ENCODE peak calls at places on chromosomes 3 and 15, in four cellular contexts. X is A549, S is IMR-90, N is K562. T is an unnamed sample.

GRCh38 chr3:21345577-21345976 is 405.4 kb downstream of the ZNF385D start:
- DNase-seq in N (no peak), S (no peak), X (no peak), T (no peak)

GRCh38 chr3:184821034-184821433 is 9.1 kb downstream of the VPS8 start:
- DNase-seq in X (no peak), N (no peak), S (no peak), T (no peak)

GRCh38 chr3:177606891-177607290 is 409.6 kb upstream of the TBL1XR1 start:
- DNase-seq in X (no peak), S (no peak), N (no peak), T (no peak)

GRCh38 chr15:73361331-73361730 is 7.4 kb downstream of the HCN4 start:
- DNase-seq in X (no peak), N (no peak), S (no peak), T (no peak)

GRCh38 chr15:41546846-41547786 is 3.1 kb upstream of the RPAP1 start:
- DNase-seq in N (no peak), S (peak), X (peak), T (no peak)

GRCh38 chr3:138848696-138849095 is 14.0 kb upstream of the PIK3CB start:
- DNase-seq in N (no peak), S (no peak), X (no peak), T (no peak)

GRCh38 chr15:57356178-57356577 is 20.1 kb upstream of the CGNL1 start:
- DNase-seq in S (no peak), N (no peak), X (no peak), T (no peak)

GRCh38 chr15:69812881-69813280 is 284.8 kb downstream of the TLE3 start:
- DNase-seq in N (peak), X (no peak), S (no peak), T (no peak)

GRCh38 chr3:46519952-46520351 is 22.2 kb downstream of the RTP3 start:
- DNase-seq in N (no peak), S (no peak), X (no peak), T (no peak)

GRCh38 chr3:42651248-42652091 is 2.0 kb upstream of the ZBTB47 start:
- DNase-seq in S (peak), N (no peak), X (no peak), T (no peak)

GRCh38 chr3:47008258-47008671 is 28.8 kb downstream of the NBEAL2 start:
- DNase-seq in N (no peak), X (no peak), S (no peak), T (no peak)

GRCh38 chr15:62163847-62164499 is 1.1 kb downstream of the C2CD4B start:
- DNase-seq in N (no peak), X (peak), S (no peak), T (no peak)

GRCh38 chr3:179882322-179882721 is 154.4 kb downstream of the PEX5L start:
- DNase-seq in S (no peak), X (no peak), N (no peak), T (peak)

GRCh38 chr15:45157056-45157455 is 27.3 kb downstream of the DUOX1 start:
- DNase-seq in N (no peak), S (peak), X (no peak), T (no peak)

GRCh38 chr15:90706394-90707327 is 10.5 kb upstream of the BLM start:
- DNase-seq in X (peak), S (no peak), N (no peak), T (no peak)

GRCh38 chr3:197809356-197810020 is 18.4 kb downstream of the LRCH3 start:
- DNase-seq in S (peak), X (no peak), N (no peak), T (no peak)

GRCh38 chr15:101277943-101278564 is 769 bp upstream of the SELENOS start:
- DNase-seq in S (no peak), X (no peak), N (no peak), T (no peak)

GRCh38 chr3:16033889-16034687 is 140.4 kb upstream of the GALNT15 start:
- DNase-seq in X (no peak), N (no peak), S (peak), T (no peak)

GRCh38 chr3:72306800-72307341 is 521.9 kb upstream of the PROK2 start:
- DNase-seq in S (peak), N (no peak), X (no peak), T (no peak)

GRCh38 chr15:91855684-91856553 is 2.4 kb downstream of the SLCO3A1 start:
- DNase-seq in S (no peak), X (peak), N (peak), T (peak)

GRCh38 chr3:159828542-159828943 is 160.1 kb upstream of the IL12A start:
- DNase-seq in N (peak), S (peak), X (peak), T (no peak)
- TF ChIP-seq ELK1 in N (no peak), S (no peak), X (no peak), T (no peak)

GRCh38 chr3:110758208-110758607 is 313.4 kb upstream of the NECTIN3 start:
- DNase-seq in S (peak), X (no peak), N (no peak), T (no peak)
- TF ChIP-seq RFX5 in S (no peak), X (no peak), N (no peak), T (no peak)

GRCh38 chr3:182618981-182619591 is 174.2 kb upstream of the ATP11B start:
- DNase-seq in X (no peak), N (no peak), S (peak), T (no peak)
- TF ChIP-seq ELK1 in X (no peak), N (no peak), S (no peak), T (no peak)

GRCh38 chr3:126098391-126098858 is 14.5 kb upstream of the SLC41A3 start:
- DNase-seq in X (no peak), N (no peak), S (peak), T (no peak)
- TF ChIP-seq RFX5 in X (no peak), N (no peak), S (no peak), T (no peak)